ENCODE peak calls at places on chromosomes 1 and 21, in seven cellular contexts. D is hepatic stellate cell; M is fibroblast of lung; F is amniotic stem cell; Z is GM20000; G is iPS-NIHi11; R is stimulated activated CD4-positive, alpha-beta T cell treated with anti-CD3 and anti-CD28 coated beads, Interleukin-2, amount 100 ng/mL, for 48 hours. P is an unnamed sample.
A peak's percentile ranks its signal among the peaks of the same experiment; 100 is the strongest.

GRCh38 chr1:8018492-8019228 is 7.4 kb downstream of the ERRFI1 start:
- DNase-seq in G (no peak), R (no peak), Z (no peak), M (peak; percentile 21), F (no peak), D (no peak), P (peak; percentile 30)

GRCh38 chr1:110185181-110185580 is 24.9 kb upstream of the KCNC4 start:
- DNase-seq in D (no peak), R (no peak), F (no peak), M (no peak), Z (no peak), G (no peak), P (no peak)

GRCh38 chr1:9655127-9655723 is 3.7 kb downstream of the PIK3CD start:
- DNase-seq in D (no peak), G (no peak), F (no peak), M (no peak), Z (peak; percentile 61), R (peak; percentile 33), P (no peak)

GRCh38 chr1:161792740-161793139 is 26.6 kb downstream of the ATF6 start:
- DNase-seq in R (no peak), F (peak; percentile 50), G (peak; percentile 42), M (peak; percentile 84), Z (peak; percentile 32), D (peak; percentile 25), P (peak; percentile 30)

GRCh38 chr1:22892789-22893188 is 79.9 kb downstream of the LACTBL1 start:
- DNase-seq in G (no peak), F (no peak), M (no peak), Z (no peak), D (no peak), R (no peak), P (peak; percentile 61)

GRCh38 chr1:16396591-16396990 is 29.5 kb downstream of the SZRD1 start:
- DNase-seq in G (no peak), R (no peak), D (peak; percentile 66), M (peak; percentile 84), Z (no peak), F (no peak), P (no peak)

GRCh38 chr1:179883739-179884138 is 1.7 kb downstream of the TOR1AIP1 start:
- DNase-seq in Z (peak; percentile 45), D (no peak), F (no peak), R (peak; percentile 45), G (peak; percentile 10), M (no peak), P (no peak)

GRCh38 chr21:28737671-28738279 is 254.9 kb downstream of the LTN1 start:
- DNase-seq in M (peak; percentile 30), Z (no peak), D (no peak), G (no peak), R (no peak), F (no peak), P (peak; percentile 4)

GRCh38 chr1:231523816-231524215 is 4.7 kb upstream of the TSNAX start:
- DNase-seq in F (no peak), G (no peak), M (peak; percentile 8), D (no peak), R (no peak), Z (no peak), P (no peak)

GRCh38 chr1:86380257-86380861 is 15.8 kb downstream of the ODF2L start:
- DNase-seq in D (peak; percentile 7), Z (peak; percentile 32), R (no peak), M (peak; percentile 93), G (peak; percentile 61), F (no peak), P (peak; percentile 11)

GRCh38 chr1:212485895-212486590 is 53.3 kb downstream of the NENF start:
- DNase-seq in M (peak; percentile 89), R (no peak), F (peak; percentile 43), D (peak; percentile 84), G (peak; percentile 60), Z (no peak), P (peak; percentile 8)

GRCh38 chr1:114803001-114803400 is 22.5 kb upstream of the SIKE1 start:
- DNase-seq in M (no peak), Z (peak; percentile 16), D (no peak), F (no peak), R (no peak), G (no peak), P (no peak)

GRCh38 chr1:86822463-86822862 is 91.5 kb downstream of the SELENOF start:
- DNase-seq in M (no peak), F (no peak), D (no peak), G (no peak), R (no peak), Z (no peak), P (no peak)

GRCh38 chr1:234960722-234961467 is 167.7 kb downstream of the TOMM20 start:
- DNase-seq in M (no peak), F (no peak), R (no peak), G (no peak), D (no peak), Z (no peak), P (no peak)

GRCh38 chr1:117093870-117094621 is 27.5 kb downstream of the TRIM45 start:
- DNase-seq in G (peak; percentile 38), D (peak; percentile 23), R (no peak), M (peak; percentile 50), Z (peak; percentile 33), F (peak; percentile 11), P (no peak)

GRCh38 chr1:18787825-18788385 is 71.6 kb downstream of the TAS1R2 start:
- DNase-seq in G (no peak), F (no peak), Z (no peak), D (no peak), R (no peak), M (no peak), P (no peak)

GRCh38 chr21:42684109-42684916 is 30.9 kb downstream of the PDE9A start:
- DNase-seq in G (no peak), Z (no peak), M (no peak), F (no peak), R (peak; percentile 43), D (peak; percentile 36), P (no peak)

GRCh38 chr1:55054396-55054795 is 15.0 kb downstream of the PCSK9 start:
- DNase-seq in R (no peak), M (no peak), Z (no peak), D (no peak), G (no peak), F (no peak), P (no peak)

GRCh38 chr1:54685335-54685905 is 30.2 kb upstream of the TTC4 start:
- DNase-seq in G (no peak), F (no peak), D (no peak), Z (no peak), R (no peak), M (no peak), P (no peak)

GRCh38 chr1:52636701-52637695 is 4.0 kb downstream of the SHISAL2A start:
- DNase-seq in M (no peak), D (no peak), G (no peak), Z (peak; percentile 72), F (no peak), R (peak; percentile 49), P (no peak)

GRCh38 chr21:41610042-41610839 is 102.3 kb upstream of the TMPRSS2 start:
- DNase-seq in R (peak; percentile 31), G (peak; percentile 79), M (peak; percentile 60), Z (peak; percentile 61), D (peak; percentile 73), F (no peak), P (peak; percentile 2)

P was measured in SW 1271.